ENCODE peak calls at places on chromosomes 11 and 22, in four cellular contexts. K is A549, Z is H1, N is HepG2. S is an unnamed sample.

GRCh38 chr22:38110863-38111852 is 674 bp upstream of the BAIAP2L2 start:
- DNase-seq in Z (no peak), N (peak; percentile 49), K (peak; percentile 74), S (peak; percentile 43)

GRCh38 chr22:49349841-49350381 is 477.8 kb downstream of the BRD1 start:
- DNase-seq in N (no peak), K (no peak), Z (no peak), S (no peak)

GRCh38 chr11:83863272-83863671 is 577.1 kb upstream of the CCDC90B start:
- DNase-seq in Z (no peak), K (no peak), N (no peak), S (no peak)

GRCh38 chr11:121418625-121419114 is 33.4 kb upstream of the SORL1 start:
- DNase-seq in K (no peak), N (no peak), Z (no peak), S (no peak)

GRCh38 chr22:22201185-22201924 is 43.2 kb upstream of the VPREB1 start:
- DNase-seq in Z (peak; percentile 87), K (peak; percentile 48), N (peak; percentile 25), S (peak; percentile 90)

GRCh38 chr22:38870791-38871359 is 1.1 kb downstream of the CBX6 start:
- DNase-seq in K (no peak), Z (no peak), N (no peak), S (no peak)

GRCh38 chr22:37485006-37485713 is 1.0 kb downstream of the MFNG start:
- DNase-seq in K (no peak), N (no peak), Z (no peak), S (no peak)

GRCh38 chr11:128848815-128849455 is 18.2 kb downstream of the KCNJ1 start:
- DNase-seq in N (peak; percentile 14), Z (peak; percentile 97), K (peak; percentile 38), S (peak; percentile 58)

GRCh38 chr11:46643986-46644385 is 26.6 kb downstream of the ATG13 start:
- DNase-seq in Z (no peak), K (no peak), N (no peak), S (no peak)

GRCh38 chr11:14184548-14184947 is 174.4 kb downstream of the RRAS2 start:
- DNase-seq in Z (no peak), K (no peak), N (peak; percentile 5), S (no peak)

GRCh38 chr11:65918211-65919150 is at the start of gene C11orf68:
- DNase-seq in N (no peak), K (peak; percentile 62), Z (peak; percentile 55), S (no peak)

GRCh38 chr11:18280438-18281046 is 14.5 kb downstream of the SAA1 start:
- DNase-seq in K (no peak), Z (no peak), N (no peak), S (no peak)

GRCh38 chr11:11387201-11387600 is 34.2 kb upstream of the CSNK2A3 start:
- DNase-seq in Z (no peak), N (no peak), K (no peak), S (no peak)

DNA sequence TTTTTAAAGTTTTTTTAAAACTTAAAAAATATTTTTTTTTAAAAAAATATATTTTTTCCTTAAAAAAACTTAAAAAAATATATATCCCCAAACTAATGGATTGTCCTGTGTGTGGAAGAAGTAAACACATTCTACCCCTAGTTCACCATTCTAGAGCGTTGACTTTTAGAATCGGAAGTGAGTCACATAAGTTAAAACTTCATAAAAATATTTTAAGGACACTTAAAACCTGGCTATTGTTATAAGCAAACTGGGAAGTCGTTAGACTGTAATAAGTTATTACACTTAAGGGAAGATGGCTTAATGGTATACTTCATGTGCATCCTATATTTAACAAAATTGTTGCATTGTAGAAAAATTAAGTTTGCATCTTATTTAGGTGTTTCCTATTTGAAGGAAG is 21.1 kb downstream of the FAM118B start:
- DNase-seq in Z (no peak), N (no peak), K (no peak), S (no peak)
- TF ChIP-seq RNF2 in Z (no peak), N (no peak), K (no peak), S (no peak)

DNA sequence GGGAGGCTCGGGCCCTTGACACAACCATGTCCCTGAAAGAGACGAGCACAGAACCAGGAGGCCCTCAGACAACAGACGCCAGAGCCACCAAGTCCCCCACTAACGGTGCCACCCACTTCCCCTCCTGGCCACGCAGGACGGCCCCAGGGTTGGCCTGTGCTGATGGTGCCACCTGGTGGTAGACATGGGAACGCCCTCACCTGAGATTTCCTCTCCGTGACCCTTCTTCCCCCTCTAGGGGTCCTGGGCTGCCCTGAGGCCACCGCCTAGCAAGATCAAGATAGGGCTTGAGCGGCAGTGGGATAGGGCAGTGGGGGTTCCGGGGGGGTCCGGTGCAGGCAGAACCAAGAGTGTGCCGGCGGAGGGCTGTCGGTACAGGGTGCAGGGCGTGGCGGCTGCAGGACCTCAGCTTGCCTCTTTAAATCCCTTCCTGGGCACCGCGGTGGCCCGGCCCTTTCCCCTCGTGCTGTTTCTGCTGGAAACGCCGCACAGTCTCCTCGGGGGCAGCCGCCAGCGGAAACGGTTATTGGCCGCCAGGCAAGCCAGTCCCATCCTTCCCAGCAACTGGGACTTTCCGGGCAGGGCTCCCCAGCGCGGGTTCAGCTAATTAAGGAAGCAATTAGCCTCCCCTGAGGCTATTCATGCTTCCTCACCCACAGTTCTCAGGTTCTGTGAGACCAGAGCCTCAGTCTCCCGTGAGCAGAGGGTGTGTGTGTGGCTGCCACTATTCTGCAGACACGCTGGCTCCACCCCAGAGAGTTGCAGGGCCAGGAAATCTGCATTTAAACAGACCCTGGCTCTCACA is 5.5 kb upstream of the NFAM1 start:
- DNase-seq in N (peak; percentile 41), Z (peak; percentile 92), K (peak; percentile 54), S (peak; percentile 79)
- TF ChIP-seq RNF2 in N (no peak), Z (no peak), K (no peak), S (no peak)

GRCh38 chr11:34851916-34852315 is 64.3 kb downstream of the APIP start:
- DNase-seq in K (no peak), Z (no peak), N (no peak), S (no peak)

GRCh38 chr11:34857463-34857862 is 58.7 kb downstream of the APIP start:
- DNase-seq in K (no peak), N (no peak), Z (no peak), S (no peak)

GRCh38 chr11:34859496-34859895 is 56.7 kb downstream of the APIP start:
- DNase-seq in Z (no peak), K (no peak), N (no peak), S (no peak)

GRCh38 chr11:34855754-34856095 is 60.5 kb downstream of the APIP start:
- DNase-seq in Z (peak; percentile 14), N (no peak), K (peak; percentile 12), S (no peak)

GRCh38 chr11:34855021-34855753 is 61.0 kb downstream of the APIP start:
- DNase-seq in Z (peak; percentile 19), N (no peak), K (peak; percentile 31), S (no peak)
- TF ChIP-seq RNF2 in Z (no peak), N (no peak), K (no peak), S (no peak)

GRCh38 chr11:96508861-96509260 is 119.0 kb downstream of the JRKL start:
- DNase-seq in N (no peak), K (no peak), Z (no peak), S (no peak)

GRCh38 chr11:96506953-96507354 is 117.1 kb downstream of the JRKL start:
- DNase-seq in Z (no peak), K (no peak), N (no peak), S (peak; percentile 81)

GRCh38 chr11:96500440-96500839 is 110.6 kb downstream of the JRKL start:
- DNase-seq in N (no peak), K (no peak), Z (no peak), S (no peak)

GRCh38 chr11:96506041-96506440 is 116.2 kb downstream of the JRKL start:
- DNase-seq in Z (no peak), N (no peak), K (no peak), S (no peak)
- TF ChIP-seq RNF2 in Z (no peak), N (no peak), K (no peak), S (no peak)

GRCh38 chr11:73121692-73122091 is 20.4 kb downstream of the FCHSD2 start:
- DNase-seq in Z (no peak), N (no peak), K (no peak), S (no peak)
- TF ChIP-seq RNF2 in Z (no peak), N (no peak), K (no peak), S (no peak)

DNA sequence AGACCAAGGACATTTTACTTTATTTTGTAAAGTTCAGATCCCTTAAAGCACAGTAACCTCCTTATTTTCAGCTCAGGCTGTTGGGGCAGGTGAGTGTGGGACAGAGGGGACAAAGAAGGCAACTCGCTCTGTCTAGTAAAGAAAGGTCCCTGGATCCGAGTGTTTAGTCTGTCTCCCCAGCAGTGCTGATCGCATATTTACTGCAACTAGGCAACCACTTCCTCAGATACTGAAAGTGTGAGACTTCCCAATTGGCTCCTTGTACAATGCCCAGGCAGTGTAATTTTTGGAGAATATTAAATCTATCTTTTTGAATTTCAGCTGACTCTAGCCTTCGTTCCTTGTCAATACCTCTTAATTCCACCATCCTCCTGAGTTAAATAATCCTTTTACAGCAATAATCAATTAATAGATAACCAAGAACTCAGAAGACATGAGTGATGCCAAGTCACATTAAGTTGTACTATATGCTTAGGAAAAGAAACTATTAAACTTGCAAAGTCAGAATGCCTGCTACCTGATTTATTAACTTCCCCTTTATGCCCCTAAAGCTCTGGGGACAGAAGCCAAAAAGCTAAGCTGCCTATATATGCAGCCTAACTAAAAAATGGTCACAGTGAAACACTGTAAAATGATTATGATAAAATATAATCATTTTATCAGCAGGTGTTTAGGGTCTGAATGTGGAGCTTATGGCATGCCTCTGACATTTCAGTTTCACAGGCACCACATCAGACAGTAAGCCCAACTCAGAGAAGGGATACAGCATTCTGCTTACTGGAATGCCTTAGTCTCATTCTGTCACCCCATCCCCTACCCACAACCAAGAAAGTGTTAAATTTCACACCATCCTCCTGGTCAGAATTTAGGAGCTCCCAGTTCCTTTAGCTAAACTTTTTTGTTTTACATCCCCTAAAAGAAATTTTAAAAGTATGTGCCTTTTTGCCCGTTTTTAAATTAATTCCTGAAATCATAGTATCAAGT is 138.7 kb downstream of the TRIM44 start:
- DNase-seq in Z (no peak), N (no peak), K (no peak), S (no peak)
- TF ChIP-seq RNF2 in Z (no peak), N (no peak), K (no peak), S (no peak)

S was measured in K562.